ENCODE peak calls at places on chromosomes 2 and 18, in eight cellular contexts. C is kidney; P is foreskin fibroblast; T is left ventricle myocardium inferior; V is astrocyte of the spinal cord; E is neural progenitor cell; N is CD4-positive, CD25-positive, alpha-beta regulatory T cell; Y is OCI-LY7. Z is an unnamed sample.

GRCh38 chr18:38318416-38318815 is 752.8 kb upstream of the CELF4 start:
- DNase-seq in Y (no peak), V (no peak), N (no peak), E (no peak), T (no peak), C (no peak), P (no peak), Z (no peak)

GRCh38 chr2:74945783-74946165 is 12.7 kb upstream of the POLE4 start:
- DNase-seq in Y (no peak), P (peak), V (no peak), N (no peak), E (no peak), C (no peak), T (no peak), Z (no peak)

GRCh38 chr18:29874519-29875098 is 1167.9 kb downstream of the DSC3 start:
- DNase-seq in N (peak), E (peak), P (peak), T (no peak), C (no peak), Y (peak), V (peak), Z (peak)

GRCh38 chr18:10353791-10354190 is 100.6 kb upstream of the APCDD1 start:
- DNase-seq in Y (no peak), V (peak), T (no peak), C (no peak), E (no peak), N (no peak), P (peak), Z (peak)

GRCh38 chr2:64838817-64839216 is 150.4 kb upstream of the SLC1A4 start:
- DNase-seq in P (peak), Y (no peak), E (no peak), N (no peak), T (no peak), V (peak), C (peak), Z (peak)

GRCh38 chr2:20626698-20627471 is 24.0 kb downstream of the HS1BP3 start:
- DNase-seq in T (peak), P (no peak), C (peak), Y (no peak), E (no peak), N (no peak), V (no peak), Z (no peak)

GRCh38 chr2:61439241-61440002 is 31.5 kb downstream of the USP34 start:
- DNase-seq in E (no peak), N (no peak), P (no peak), Y (peak), V (no peak), T (peak), C (no peak), Z (no peak)

GRCh38 chr2:220835563-220835962 is 736.5 kb downstream of the EPHA4 start:
- DNase-seq in N (no peak), V (peak), E (no peak), P (peak), Y (no peak), T (no peak), C (no peak), Z (peak)

GRCh38 chr18:3594760-3595241 is 144.8 kb downstream of the TGIF1 start:
- DNase-seq in Y (peak), E (peak), P (peak), C (no peak), V (peak), N (peak), T (peak), Z (peak)

GRCh38 chr2:207939342-207940108 is 85.8 kb downstream of the PLEKHM3 start:
- DNase-seq in N (no peak), T (no peak), V (no peak), Y (no peak), C (no peak), P (no peak), E (no peak), Z (peak)

GRCh38 chr2:159609933-159610523 is 6.3 kb downstream of the BAZ2B start:
- DNase-seq in P (no peak), C (no peak), T (no peak), Y (no peak), V (no peak), E (peak), N (no peak), Z (no peak)

GRCh38 chr2:56369316-56369715 is 185.5 kb downstream of the CCDC85A start:
- DNase-seq in T (no peak), E (no peak), N (no peak), V (peak), Y (no peak), P (peak), C (no peak), Z (peak)

GRCh38 chr18:36152781-36153180 is 23.1 kb downstream of the ELP2 start:
- DNase-seq in Y (no peak), T (no peak), P (no peak), E (no peak), N (no peak), C (no peak), V (no peak), Z (no peak)

GRCh38 chr2:45176399-45176798 is 167.1 kb upstream of the SIX2 start:
- DNase-seq in P (no peak), T (no peak), N (no peak), C (no peak), V (no peak), E (no peak), Y (no peak), Z (peak)

GRCh38 chr2:234158812-234159211 is 108.3 kb downstream of the SPP2 start:
- DNase-seq in V (peak), T (no peak), P (peak), N (no peak), E (no peak), C (no peak), Y (no peak), Z (peak)

GRCh38 chr2:108965540-108966299 is 23.3 kb downstream of the EDAR start:
- DNase-seq in T (no peak), E (no peak), V (no peak), N (peak), C (no peak), P (no peak), Y (no peak), Z (peak)

GRCh38 chr18:77069482-77069881 is 63.1 kb downstream of the MBP start:
- DNase-seq in C (no peak), Y (no peak), N (no peak), T (no peak), V (no peak), P (no peak), E (no peak), Z (no peak)

GRCh38 chr18:77067315-77068061 is 65.1 kb downstream of the MBP start:
- DNase-seq in E (no peak), N (peak), V (peak), Y (no peak), T (peak), C (no peak), P (peak), Z (peak)

GRCh38 chr18:77068321-77068841 is 64.2 kb downstream of the MBP start:
- DNase-seq in C (no peak), E (no peak), T (no peak), Y (no peak), P (peak), V (peak), N (peak), Z (peak)

GRCh38 chr18:77069931-77070330 is 62.7 kb downstream of the MBP start:
- DNase-seq in C (no peak), Y (no peak), V (no peak), T (no peak), E (no peak), N (no peak), P (no peak), Z (peak)

GRCh38 chr18:77068890-77069312 is 63.7 kb downstream of the MBP start:
- DNase-seq in T (no peak), C (no peak), Y (no peak), E (peak), N (no peak), V (peak), P (peak), Z (no peak)
- H3K4me3 ChIP-seq in T (no peak), C (no peak), Y (no peak), E (no peak), N (peak), V (no peak), P (no peak), Z (no peak)

GRCh38 chr2:27445155-27445554 is 3.0 kb downstream of the KRTCAP3 start:
- DNase-seq in Y (no peak), C (no peak), V (no peak), T (no peak), P (no peak), N (no peak), E (no peak), Z (no peak)

GRCh38 chr2:27442981-27443323 is 771 bp downstream of the KRTCAP3 start:
- DNase-seq in V (no peak), P (peak), C (no peak), N (no peak), Y (no peak), T (no peak), E (no peak), Z (no peak)

GRCh38 chr2:27442282-27442980 is at the start of gene KRTCAP3:
- DNase-seq in V (no peak), Y (peak), C (peak), T (no peak), N (peak), P (no peak), E (peak), Z (peak)

GRCh38 chr2:27441226-27441926 is 805 bp upstream of the KRTCAP3 start:
- DNase-seq in Y (no peak), P (peak), N (no peak), C (no peak), V (no peak), T (no peak), E (peak), Z (no peak)

GRCh38 chr2:27441958-27442281 is 261 bp upstream of the KRTCAP3 start:
- DNase-seq in T (no peak), V (no peak), P (no peak), N (no peak), Y (no peak), C (no peak), E (no peak), Z (no peak)
- H3K4me3 ChIP-seq in T (peak), V (no peak), P (no peak), N (no peak), Y (no peak), C (no peak), E (peak), Z (no peak)

GRCh38 chr2:155209696-155210449 is 511.4 kb downstream of the KCNJ3 start:
- DNase-seq in E (no peak), T (no peak), V (no peak), N (no peak), P (peak), Y (no peak), C (no peak), Z (no peak)
- H3K4me3 ChIP-seq in E (no peak), T (no peak), V (no peak), N (no peak), P (no peak), Y (no peak), C (no peak), Z (no peak)

GRCh38 chr18:23981369-23981768 is 33.2 kb upstream of the TTC39C start:
- DNase-seq in N (no peak), V (no peak), E (peak), C (no peak), Y (peak), P (no peak), T (no peak), Z (no peak)

GRCh38 chr18:23977709-23978483 is 36.7 kb upstream of the TTC39C start:
- DNase-seq in Y (no peak), T (no peak), C (no peak), V (peak), E (no peak), P (no peak), N (peak), Z (no peak)

GRCh38 chr18:23986610-23987359 is 27.8 kb upstream of the TTC39C start:
- DNase-seq in V (no peak), N (no peak), E (no peak), Y (no peak), C (no peak), T (no peak), P (no peak), Z (peak)

GRCh38 chr18:23977103-23977502 is 37.5 kb upstream of the TTC39C start:
- DNase-seq in V (no peak), C (no peak), E (no peak), Y (no peak), P (no peak), T (no peak), N (no peak), Z (no peak)

DNA sequence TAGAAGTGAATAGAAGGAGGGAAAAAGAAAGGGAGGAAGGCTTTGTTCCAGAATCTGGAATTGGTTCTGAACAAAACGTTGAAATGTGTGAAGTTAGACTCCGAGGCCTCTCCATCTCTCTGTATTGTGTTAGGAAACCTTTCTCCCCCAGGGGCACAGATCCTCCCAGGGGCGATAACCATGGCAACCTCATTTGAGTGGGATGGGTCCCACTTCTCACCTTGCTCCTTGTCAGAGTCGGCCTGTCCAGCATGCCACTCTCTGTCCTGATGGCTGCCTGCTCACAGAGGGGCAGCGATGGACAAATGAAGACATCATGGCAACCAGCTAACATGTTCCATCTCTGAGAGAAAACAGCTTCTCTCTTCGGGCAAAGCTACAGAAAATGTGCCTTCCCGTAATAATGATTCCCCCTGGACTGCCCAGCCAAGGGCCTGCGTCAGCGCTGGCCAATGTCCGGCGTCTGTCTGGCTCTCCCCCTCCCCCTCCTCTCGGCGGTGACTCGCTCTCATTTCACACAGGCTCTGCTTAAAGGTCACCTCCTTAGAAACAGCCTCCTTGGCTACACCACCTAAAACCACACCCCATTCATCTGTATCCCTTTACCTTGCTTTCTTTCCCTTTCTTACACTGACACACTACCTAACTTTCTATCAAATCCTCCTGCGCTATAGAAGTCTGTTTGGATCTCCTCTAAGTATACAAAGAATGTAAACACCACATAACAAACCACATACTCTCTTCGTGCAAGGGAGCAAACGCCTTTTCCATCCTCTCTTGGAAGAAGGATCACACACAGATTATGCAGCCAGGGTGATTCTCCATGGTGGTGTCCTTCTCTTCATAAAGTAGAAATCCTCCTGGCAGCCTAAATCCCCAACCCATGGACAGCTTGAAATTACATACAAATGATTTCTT is 32.1 kb upstream of the TTC39C start:
- DNase-seq in N (no peak), E (peak), Y (no peak), C (peak), P (peak), V (peak), T (peak), Z (peak)
- H3K4me3 ChIP-seq in N (peak), E (no peak), Y (no peak), C (no peak), P (no peak), V (no peak), T (peak), Z (peak)

GRCh38 chr18:44627245-44627644 is 53.4 kb upstream of the SETBP1 start:
- DNase-seq in T (no peak), E (no peak), V (no peak), N (no peak), P (peak), C (no peak), Y (no peak), Z (peak)

GRCh38 chr18:44625367-44625766 is 55.3 kb upstream of the SETBP1 start:
- DNase-seq in N (no peak), V (no peak), Y (no peak), E (no peak), T (no peak), P (no peak), C (no peak), Z (no peak)

GRCh38 chr18:44626807-44627206 is 53.9 kb upstream of the SETBP1 start:
- DNase-seq in N (no peak), P (peak), E (no peak), V (no peak), Y (no peak), T (no peak), C (no peak), Z (peak)

GRCh38 chr18:44632469-44633145 is 48.1 kb upstream of the SETBP1 start:
- DNase-seq in T (no peak), Y (no peak), C (no peak), V (no peak), N (no peak), E (no peak), P (no peak), Z (no peak)

GRCh38 chr18:44630118-44630517 is 50.6 kb upstream of the SETBP1 start:
- DNase-seq in E (no peak), V (no peak), C (no peak), N (no peak), Y (no peak), T (no peak), P (no peak), Z (no peak)
- H3K4me3 ChIP-seq in E (no peak), V (no peak), C (no peak), N (no peak), Y (no peak), T (no peak), P (no peak), Z (no peak)

GRCh38 chr2:3580449-3580848 is 5.4 kb downstream of the RPS7 start:
- DNase-seq in P (no peak), Y (no peak), N (no peak), C (no peak), T (no peak), E (no peak), V (no peak), Z (no peak)
- H3K4me3 ChIP-seq in P (no peak), Y (no peak), N (no peak), C (no peak), T (no peak), E (no peak), V (no peak), Z (no peak)

GRCh38 chr2:162734866-162735265 is 103.7 kb downstream of the KCNH7 start:
- DNase-seq in V (no peak), T (no peak), Y (no peak), E (no peak), N (no peak), C (no peak), P (no peak), Z (no peak)
- H3K4me3 ChIP-seq in V (no peak), T (no peak), Y (no peak), E (no peak), N (no peak), C (no peak), P (no peak), Z (no peak)

DNA sequence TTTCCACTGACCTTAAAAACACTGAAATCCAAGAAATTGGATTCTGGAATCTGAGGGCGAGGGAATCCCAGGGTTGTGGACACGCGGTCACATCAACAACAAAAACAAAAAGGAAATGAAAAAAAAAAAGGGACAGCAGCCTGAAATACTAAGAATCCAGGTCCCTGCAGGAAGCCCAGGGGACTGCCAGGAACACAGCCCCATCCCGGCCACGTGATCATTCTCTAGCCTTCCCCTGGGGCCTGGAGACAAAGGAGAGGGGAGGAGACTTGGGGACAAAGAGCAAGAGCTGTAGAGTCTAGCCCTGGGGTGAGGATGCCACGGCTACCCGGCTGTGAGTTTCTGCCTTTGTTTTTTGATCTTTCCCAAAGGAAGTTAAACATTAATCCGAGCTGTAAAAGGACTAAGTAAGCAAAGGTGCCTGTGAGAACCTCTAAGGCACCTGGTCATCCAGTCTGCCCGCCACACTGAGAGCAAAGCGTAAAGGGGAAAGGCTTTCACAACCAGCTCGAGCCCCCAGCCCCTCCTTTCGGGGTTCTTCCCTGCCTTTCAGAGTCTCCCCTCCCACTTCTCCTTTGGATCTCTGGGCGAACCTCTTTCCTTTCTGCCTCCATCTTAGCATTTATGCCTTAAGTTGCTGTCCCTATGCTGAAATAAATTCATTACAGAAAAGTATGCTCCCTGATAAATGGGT is 57.9 kb upstream of the MSH2 start:
- DNase-seq in Y (no peak), N (no peak), T (peak), V (peak), E (peak), C (peak), P (peak), Z (peak)
- H3K4me3 ChIP-seq in Y (no peak), N (no peak), T (peak), V (peak), E (peak), C (peak), P (peak), Z (peak)

DNA sequence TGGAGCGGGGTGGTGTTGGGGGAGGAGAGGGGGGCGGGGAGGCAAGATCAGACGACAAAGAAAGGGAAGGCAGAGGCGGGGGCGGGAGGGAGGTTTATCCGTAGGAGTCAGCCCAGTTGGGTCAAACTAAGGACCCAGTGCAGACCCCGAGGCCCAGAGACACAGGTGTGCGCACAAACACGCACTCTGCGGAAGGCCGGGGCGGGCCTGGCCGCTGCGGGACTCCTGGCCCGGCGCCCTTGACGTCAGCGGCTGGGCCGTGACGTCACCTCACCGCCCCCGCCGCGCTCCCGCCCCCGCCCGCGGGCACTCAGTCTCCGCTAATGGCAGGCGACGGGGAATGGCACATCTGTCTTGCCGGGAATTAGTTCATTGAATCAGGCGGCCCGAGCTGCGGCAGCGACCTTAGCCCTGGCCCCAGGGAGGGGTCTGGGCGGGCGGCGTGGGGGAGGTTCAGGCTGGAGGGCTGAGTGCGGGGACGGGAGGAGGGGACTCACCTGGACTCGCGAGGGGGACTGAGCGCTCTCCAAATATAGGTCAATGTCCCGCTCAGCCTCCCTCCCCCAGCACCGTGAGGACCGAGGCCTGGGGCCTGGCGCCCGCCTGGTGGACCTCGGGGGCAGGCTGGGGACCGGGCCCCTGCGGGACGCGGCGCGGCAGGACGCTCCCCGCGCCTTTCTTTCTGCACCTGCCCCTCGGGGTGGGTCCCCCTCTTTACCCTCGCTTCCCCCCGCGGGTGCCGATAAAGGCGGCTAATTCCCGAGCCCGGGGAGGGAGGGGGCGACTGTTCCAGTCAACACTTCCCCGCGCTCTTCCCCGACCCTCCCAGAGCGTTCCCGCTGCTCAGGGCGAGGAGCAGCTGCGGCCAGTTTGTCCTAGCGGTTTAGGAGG is 15.5 kb upstream of the ECEL1 start:
- DNase-seq in E (peak), Y (no peak), P (peak), T (no peak), N (no peak), V (peak), C (no peak), Z (no peak)
- H3K4me3 ChIP-seq in E (peak), Y (no peak), P (no peak), T (peak), N (no peak), V (no peak), C (no peak), Z (no peak)

Z was measured in PC-3.